ENCODE peak calls at places on chromosomes 4 and X, in ten cellular contexts. C is stimulated activated CD4-positive, alpha-beta T cell treated with anti-CD3 and anti-CD28 coated beads, TNF-alpha, amount 100 ng/mL, for 1 hour; O is activated CD4-positive, alpha-beta T cell treated with anti-CD3 and anti-CD28 coated beads for 1 hour; G is T47D; N is NCI-H510A treated with DMSO at 0.1 percent for 48 hours; M is AG08396; K is fibroblast of the aortic adventitia; W is RWPE2; P is EL; B is fibroblast of mammary gland. L is an unnamed sample.

GRCh38 chr4:153514001-153514526 is 47.9 kb downstream of the TMEM131L start:
- DNase-seq in C (no peak), O (no peak), G (no peak), N (no peak), M (peak; percentile 16), K (peak; percentile 96), W (no peak), P (peak; percentile 82), B (peak; percentile 90), L (no peak)

GRCh38 chr4:82422616-82423015 is 7.6 kb downstream of the HNRNPDL start:
- DNase-seq in C (no peak), O (no peak), G (no peak), N (no peak), M (no peak), K (no peak), W (no peak), P (no peak), B (no peak), L (no peak)

GRCh38 chr4:121370729-121371325 is 10.0 kb downstream of the QRFPR start:
- DNase-seq in C (no peak), O (no peak), G (peak; percentile 39), N (peak; percentile 18), M (peak; percentile 39), K (peak; percentile 66), W (no peak), P (peak; percentile 43), B (peak; percentile 50), L (no peak)

GRCh38 chrX:152845618-152846240 is 14.9 kb downstream of the NSDHL start:
- DNase-seq in C (no peak), O (no peak), G (no peak), N (no peak), M (no peak), K (no peak), W (no peak), P (no peak), B (no peak), L (no peak)

GRCh38 chr4:74056114-74056857 is 17.8 kb upstream of the CXCL3 start:
- DNase-seq in C (no peak), O (no peak), G (no peak), N (peak; percentile 35), M (no peak), K (peak; percentile 68), W (no peak), P (peak; percentile 60), B (peak; percentile 76), L (no peak)

GRCh38 chr4:177441061-177441802 is 1.0 kb downstream of the AGA start:
- DNase-seq in C (no peak), O (no peak), G (peak; percentile 35), N (peak; percentile 40), M (no peak), K (peak; percentile 53), W (no peak), P (peak; percentile 53), B (peak; percentile 6), L (no peak)

GRCh38 chr4:139660518-139661149 is 5.0 kb upstream of the MGST2 start:
- DNase-seq in C (no peak), O (no peak), G (no peak), N (no peak), M (no peak), K (no peak), W (no peak), P (no peak), B (no peak), L (no peak)

GRCh38 chr4:164997324-164997723 is 19.9 kb upstream of the TRIM61 start:
- DNase-seq in C (no peak), O (no peak), G (peak; percentile 59), N (no peak), M (no peak), K (no peak), W (no peak), P (peak; percentile 8), B (peak; percentile 20), L (no peak)

GRCh38 chr4:153432971-153433752 is 33.0 kb upstream of the TMEM131L start:
- DNase-seq in C (peak; percentile 21), O (peak; percentile 42), G (peak; percentile 95), N (peak; percentile 6), M (peak; percentile 61), K (peak; percentile 90), W (peak; percentile 61), P (peak; percentile 70), B (peak; percentile 87), L (peak; percentile 75)

GRCh38 chr4:7201351-7202305 is 9.3 kb downstream of the SORCS2 start:
- DNase-seq in C (no peak), O (no peak), G (no peak), N (no peak), M (no peak), K (no peak), W (no peak), P (no peak), B (peak; percentile 20), L (no peak)

GRCh38 chr4:6573551-6573950 is 1.4 kb upstream of the MAN2B2 start:
- DNase-seq in C (no peak), O (no peak), G (no peak), N (no peak), M (no peak), K (no peak), W (no peak), P (no peak), B (no peak), L (no peak)

GRCh38 chr4:148964456-148964855 is 522.2 kb upstream of the NR3C2 start:
- DNase-seq in C (no peak), O (no peak), G (no peak), N (no peak), M (no peak), K (no peak), W (no peak), P (no peak), B (no peak), L (no peak)

GRCh38 chr4:2006367-2006766 is 2.4 kb downstream of the NELFA start:
- DNase-seq in C (no peak), O (no peak), G (no peak), N (no peak), M (no peak), K (no peak), W (no peak), P (no peak), B (no peak), L (no peak)

GRCh38 chr4:152990471-152991131 is 54.5 kb downstream of the FHDC1 start:
- DNase-seq in C (no peak), O (no peak), G (no peak), N (no peak), M (no peak), K (no peak), W (no peak), P (no peak), B (no peak), L (no peak)

GRCh38 chrX:96705905-96706304 is 21.3 kb downstream of the DIAPH2 start:
- DNase-seq in C (no peak), O (no peak), G (no peak), N (no peak), M (no peak), K (no peak), W (no peak), P (no peak), B (no peak), L (peak; percentile 57)

GRCh38 chrX:71181558-71181909 is 36.9 kb downstream of the NLGN3 start:
- DNase-seq in C (peak; percentile 19), O (peak; percentile 8), G (no peak), N (no peak), M (no peak), K (no peak), W (no peak), P (peak; percentile 34), B (no peak), L (no peak)